ENCODE peak calls at places on chromosomes 1 and 21, in ten cellular contexts. M is psoas muscle; T is kidney; N is fibroblast of lung; B is IMR-90; C is OCI-LY7; G is adrenal gland; Y is Peyer's patch; D is GM23248; L is CD8-positive, alpha-beta T cell. K is an unnamed sample.

GRCh38 chr21:29237110-29238051 is 61.3 kb upstream of the BACH1 start:
- DNase-seq in D (peak; percentile 19), G (no peak), T (no peak), L (no peak), C (no peak), M (no peak), N (peak; percentile 60), B (no peak), Y (no peak), K (no peak)

GRCh38 chr1:222452031-222452430 is 95.9 kb downstream of the HHIPL2 start:
- DNase-seq in C (no peak), T (no peak), G (no peak), Y (no peak), L (no peak), D (no peak), N (no peak), B (no peak), M (no peak), K (no peak)

GRCh38 chr1:153206631-153207030 is 3.4 kb downstream of the LELP1 start:
- DNase-seq in C (no peak), T (no peak), D (no peak), L (no peak), N (no peak), M (no peak), Y (no peak), G (no peak), B (no peak), K (no peak)

GRCh38 chr21:41924355-41924754 is 29.5 kb downstream of the C2CD2 start:
- DNase-seq in T (no peak), Y (no peak), G (peak; percentile 33), L (no peak), D (no peak), C (no peak), M (no peak), N (peak; percentile 57), B (peak; percentile 57), K (no peak)

GRCh38 chr1:113930499-113931161 is 1.5 kb downstream of the HIPK1 start:
- DNase-seq in N (peak; percentile 71), B (peak; percentile 83), C (peak; percentile 45), M (no peak), L (peak; percentile 47), G (no peak), D (peak; percentile 88), T (no peak), Y (no peak), K (no peak)

GRCh38 chr1:217805792-217806191 is 174.6 kb downstream of the SPATA17 start:
- DNase-seq in D (no peak), T (no peak), B (no peak), M (no peak), G (no peak), L (no peak), C (no peak), Y (no peak), N (no peak), K (no peak)

GRCh38 chr1:11938722-11939526 is 4.4 kb downstream of the PLOD1 start:
- DNase-seq in M (peak; percentile 91), T (peak; percentile 90), D (peak; percentile 45), Y (no peak), G (no peak), L (no peak), N (no peak), B (no peak), C (no peak), K (no peak)

GRCh38 chr1:201737350-201738060 is 91.5 kb upstream of the IPO9 start:
- DNase-seq in M (peak; percentile 82), D (peak; percentile 90), L (no peak), Y (no peak), N (peak; percentile 92), C (no peak), B (peak; percentile 92), T (no peak), G (no peak), K (peak; percentile 73)

GRCh38 chr1:161915051-161915503 is 108.6 kb downstream of the OLFML2B start:
- DNase-seq in T (no peak), M (no peak), D (peak; percentile 24), G (no peak), C (no peak), Y (no peak), B (peak; percentile 11), L (no peak), N (no peak), K (no peak)

GRCh38 chr1:86542626-86543025 is 4.3 kb upstream of the CLCA4 start:
- DNase-seq in C (no peak), N (peak; percentile 23), Y (no peak), M (no peak), D (peak; percentile 5), B (no peak), G (no peak), T (no peak), L (no peak), K (no peak)

GRCh38 chr21:33339938-33340337 is 15.2 kb downstream of the IFNAR1 start:
- DNase-seq in G (no peak), M (no peak), C (no peak), T (no peak), D (no peak), N (no peak), Y (no peak), B (peak; percentile 12), L (no peak), K (no peak)

DNA sequence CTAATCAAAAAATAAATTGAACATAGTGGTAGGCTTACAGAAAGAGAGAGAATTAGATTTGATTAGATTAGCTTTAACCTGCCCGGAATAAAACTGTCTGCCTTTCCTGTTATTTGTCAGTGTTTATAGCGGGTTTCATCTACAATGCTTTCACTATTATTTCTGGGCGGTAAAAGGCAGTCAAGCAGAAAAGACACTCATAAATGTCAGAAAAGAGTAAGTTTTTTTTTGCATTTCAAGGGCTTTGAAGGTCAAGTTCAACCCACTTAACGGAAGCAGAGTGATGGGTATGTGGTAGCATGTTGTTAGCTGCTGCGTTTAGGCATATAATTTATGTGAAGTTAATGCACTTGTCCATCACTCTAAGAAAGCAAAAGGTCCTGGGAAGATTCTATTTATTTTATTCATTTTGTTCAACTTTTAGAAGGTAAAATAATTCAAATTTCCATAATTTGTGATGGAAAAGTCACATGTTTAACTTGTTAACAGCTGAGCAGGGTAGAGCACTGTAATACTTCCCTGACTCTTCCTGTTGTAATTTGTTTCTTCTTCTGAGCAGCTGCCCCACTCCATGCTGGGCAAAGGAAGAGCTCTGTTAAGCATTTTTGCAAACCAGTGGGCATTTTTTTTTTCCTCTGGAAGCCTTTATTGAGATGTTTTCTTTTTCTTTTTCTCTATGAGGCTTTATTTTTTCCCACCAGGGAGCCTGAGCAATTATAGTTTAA is 220.1 kb downstream of the ST6GALNAC3 start:
- DNase-seq in T (no peak), Y (no peak), G (no peak), C (peak; percentile 87), D (no peak), M (no peak), B (no peak), N (no peak), L (no peak), K (no peak)
- H3K4me1 ChIP-seq in T (no peaks in the 10 kb centered on the region), Y (peaks cover 5% of the 10 kb centered on the region), G (no peaks in the 10 kb centered on the region), C (peaks cover 86% of the 10 kb centered on the region), D (no peaks in the 10 kb centered on the region), M (no peaks in the 10 kb centered on the region), B (no peaks in the 10 kb centered on the region), N (no peaks in the 10 kb centered on the region), L (peaks cover 22% of the 10 kb centered on the region), K (no peaks in the 10 kb centered on the region)

GRCh38 chr1:243470492-243470891 is 214.7 kb downstream of the SDCCAG8 start:
- DNase-seq in N (no peak), D (peak; percentile 16), M (no peak), L (no peak), G (no peak), Y (no peak), T (no peak), B (no peak), C (no peak), K (no peak)
- H3K4me3 ChIP-seq in N (no peak overlapping the region), D (no peak overlapping the region), M (no peak overlapping the region), L (no peak overlapping the region), G (no peak overlapping the region), Y (no peak overlapping the region), T (no peak overlapping the region), B (no peak overlapping the region), C (no peak overlapping the region), K (no peak overlapping the region)

GRCh38 chr1:31934251-31934650 is 3.9 kb downstream of the PTP4A2 start:
- DNase-seq in C (no peak), B (no peak), Y (no peak), L (no peak), M (no peak), N (no peak), D (no peak), G (no peak), T (no peak), K (no peak)

GRCh38 chr1:31936278-31936965 is 1.7 kb downstream of the PTP4A2 start:
- DNase-seq in G (no peak), C (peak; percentile 56), M (no peak), B (peak; percentile 37), D (peak; percentile 46), T (no peak), N (peak; percentile 11), Y (no peak), L (no peak), K (no peak)

GRCh38 chr1:31936966-31937299 is 1.2 kb downstream of the PTP4A2 start:
- DNase-seq in M (no peak), G (no peak), Y (no peak), C (no peak), B (no peak), N (no peak), L (no peak), D (peak; percentile 40), T (no peak), K (no peak)

GRCh38 chr1:31932491-31933316 is 5.5 kb downstream of the PTP4A2 start:
- DNase-seq in N (peak; percentile 21), G (no peak), B (peak; percentile 41), T (no peak), L (no peak), D (peak; percentile 54), C (peak; percentile 56), Y (no peak), M (no peak), K (no peak)

DNA sequence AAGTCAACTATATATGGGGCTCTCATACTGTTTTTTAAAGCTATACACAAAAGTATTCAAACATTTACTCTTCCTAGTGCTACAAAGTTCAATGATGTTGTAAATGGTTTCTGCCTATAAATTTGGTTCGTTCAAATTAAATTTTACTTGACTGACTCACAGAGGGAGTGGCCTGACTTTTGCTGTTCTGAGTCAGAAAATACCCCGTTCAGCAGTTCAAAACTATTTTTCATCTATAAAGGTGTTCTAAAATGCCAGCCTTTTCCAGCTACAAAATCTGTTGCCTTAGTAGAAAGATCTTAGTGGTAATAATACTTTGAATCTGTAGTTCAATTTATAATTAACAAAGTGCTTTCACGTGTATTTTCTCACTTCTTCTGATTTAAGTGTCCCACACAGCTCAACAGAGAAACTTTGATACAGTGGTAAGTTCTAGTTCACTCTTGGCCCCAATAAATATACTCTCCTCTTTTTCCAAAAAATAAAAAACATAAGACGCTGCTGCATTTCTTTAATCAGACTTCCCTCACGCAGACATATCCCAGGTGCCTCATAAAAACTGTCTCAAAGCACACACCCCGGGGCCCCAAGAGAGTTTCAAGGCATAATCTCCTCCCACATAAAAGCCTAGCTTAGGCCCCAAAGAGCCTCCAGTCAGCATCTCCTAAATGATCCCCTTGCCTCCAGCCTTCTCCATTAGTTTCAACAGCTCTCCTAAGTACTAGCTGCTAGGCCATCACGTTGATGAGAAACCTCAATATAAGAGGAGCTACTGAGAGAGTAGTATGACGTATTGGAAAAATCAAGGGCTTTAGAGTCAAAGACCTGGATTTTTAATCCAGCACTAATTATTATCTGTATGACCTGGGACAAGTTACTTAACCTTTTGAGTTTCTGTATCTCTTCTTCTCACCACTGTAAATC is 3.2 kb downstream of the PTP4A2 start:
- DNase-seq in T (no peak), D (peak; percentile 83), Y (no peak), B (peak; percentile 70), G (no peak), C (peak; percentile 62), M (no peak), N (peak; percentile 67), L (no peak), K (no peak)
- H3K4me1 ChIP-seq in T (peaks cover 28% of the 10 kb centered on the region), D (peaks cover 73% of the 10 kb centered on the region), Y (peaks cover 54% of the 10 kb centered on the region), B (peaks cover 25% of the 10 kb centered on the region), G (peaks cover 64% of the 10 kb centered on the region), C (peaks cover 83% of the 10 kb centered on the region), M (peaks cover 61% of the 10 kb centered on the region), N (peaks cover 33% of the 10 kb centered on the region), L (peaks cover 82% of the 10 kb centered on the region), K (peaks cover 86% of the 10 kb centered on the region)

GRCh38 chr1:244053831-244054230 is 2.7 kb downstream of the ZBTB18 start:
- DNase-seq in C (no peak), G (no peak), D (no peak), M (no peak), Y (peak; percentile 27), N (no peak), L (no peak), B (no peak), T (no peak), K (no peak)
- H3K4me3 ChIP-seq in C (no peak overlapping the region), G (no peak overlapping the region), D (no peak overlapping the region), M (no peak overlapping the region), Y (no peak overlapping the region), N (no peak overlapping the region), L (no peak overlapping the region), B (no peak overlapping the region), T (no peak overlapping the region), K (no peak overlapping the region)